ENCODE peak calls at places on chromosomes 13 and 19, in six cellular contexts. One of them, this sample, is unnamed.

GRCh38 chr19:46413262-46414031 is at the start of gene CCDC8:
- DNase-seq in IMR-90: peak
- DNase-seq in uterus: peak
- DNase-seq in stomach: no peak
- DNase-seq in spleen: no peak
- DNase-seq in fibroblast of lung: peak
- DNase-seq in this sample: peak

GRCh38 chr13:110352735-110353134 is 45.7 kb downstream of the COL4A2 start:
- DNase-seq in uterus: no peak
- DNase-seq in fibroblast of lung: no peak
- DNase-seq in IMR-90: no peak
- DNase-seq in stomach: no peak
- DNase-seq in spleen: no peak
- DNase-seq in this sample: no peak

GRCh38 chr13:95035311-95036109 is 265.7 kb downstream of the ABCC4 start:
- DNase-seq in spleen: no peak
- DNase-seq in IMR-90: no peak
- DNase-seq in stomach: no peak
- DNase-seq in uterus: no peak
- DNase-seq in fibroblast of lung: no peak
- DNase-seq in this sample: no peak

GRCh38 chr13:31072041-31072440 is 89.7 kb downstream of the HSPH1 start:
- DNase-seq in spleen: no peak
- DNase-seq in fibroblast of lung: peak
- DNase-seq in uterus: no peak
- DNase-seq in IMR-90: peak
- DNase-seq in stomach: no peak
- DNase-seq in this sample: no peak

GRCh38 chr13:98405107-98405571 is 171.8 kb downstream of the STK24 start:
- DNase-seq in IMR-90: no peak
- DNase-seq in spleen: no peak
- DNase-seq in fibroblast of lung: peak
- DNase-seq in uterus: no peak
- DNase-seq in stomach: no peak
- DNase-seq in this sample: no peak

GRCh38 chr13:20190481-20191310 is 2.0 kb downstream of the GJB2 start:
- DNase-seq in stomach: no peak
- DNase-seq in fibroblast of lung: peak
- DNase-seq in IMR-90: peak
- DNase-seq in uterus: no peak
- DNase-seq in spleen: no peak
- DNase-seq in this sample: peak

GRCh38 chr19:54158812-54159351 is 639 bp downstream of the LENG1 start:
- DNase-seq in stomach: no peak
- DNase-seq in spleen: no peak
- DNase-seq in IMR-90: peak
- DNase-seq in fibroblast of lung: no peak
- DNase-seq in uterus: no peak
- DNase-seq in this sample: no peak

GRCh38 chr19:56341948-56342347 is 27.3 kb upstream of the ZSCAN5A start:
- DNase-seq in uterus: no peak
- DNase-seq in stomach: no peak
- DNase-seq in spleen: no peak
- DNase-seq in fibroblast of lung: no peak
- DNase-seq in IMR-90: no peak
- DNase-seq in this sample: no peak

GRCh38 chr13:93932901-93933300 is 546.6 kb downstream of the DCT start:
- DNase-seq in IMR-90: no peak
- DNase-seq in spleen: no peak
- DNase-seq in stomach: no peak
- DNase-seq in uterus: no peak
- DNase-seq in fibroblast of lung: peak
- DNase-seq in this sample: no peak

GRCh38 chr13:20588529-20589110 is 21.7 kb downstream of the IFT88 start:
- DNase-seq in fibroblast of lung: no peak
- DNase-seq in uterus: no peak
- DNase-seq in stomach: no peak
- DNase-seq in spleen: no peak
- DNase-seq in IMR-90: no peak
- DNase-seq in this sample: no peak

GRCh38 chr13:24995225-24995804 is 100.6 kb upstream of the PABPC3 start:
- DNase-seq in stomach: peak
- DNase-seq in spleen: no peak
- DNase-seq in fibroblast of lung: peak
- DNase-seq in uterus: peak
- DNase-seq in IMR-90: peak
- DNase-seq in this sample: peak

GRCh38 chr19:46746281-46746965 is at the start of gene STRN4:
- DNase-seq in stomach: peak
- DNase-seq in IMR-90: no peak
- DNase-seq in spleen: peak
- DNase-seq in fibroblast of lung: peak
- DNase-seq in uterus: no peak
- DNase-seq in this sample: peak

GRCh38 chr13:63110431-63110830 is 1694.8 kb upstream of the PCDH20 start:
- DNase-seq in stomach: no peak
- DNase-seq in spleen: no peak
- DNase-seq in uterus: no peak
- DNase-seq in fibroblast of lung: peak
- DNase-seq in IMR-90: peak
- DNase-seq in this sample: no peak

GRCh38 chr13:102299366-102299765 is 102.5 kb downstream of the FGF14 start:
- DNase-seq in stomach: no peak
- DNase-seq in spleen: no peak
- DNase-seq in IMR-90: no peak
- DNase-seq in uterus: no peak
- DNase-seq in fibroblast of lung: no peak
- DNase-seq in this sample: no peak

GRCh38 chr13:40181203-40181845 is 485.1 kb downstream of the FOXO1 start:
- DNase-seq in spleen: no peak
- DNase-seq in IMR-90: peak
- DNase-seq in stomach: no peak
- DNase-seq in uterus: no peak
- DNase-seq in fibroblast of lung: peak
- DNase-seq in this sample: peak

GRCh38 chr19:6423499-6424189 is 967 bp downstream of the KHSRP start:
- DNase-seq in IMR-90: peak
- DNase-seq in stomach: no peak
- DNase-seq in spleen: peak
- DNase-seq in uterus: peak
- DNase-seq in fibroblast of lung: peak
- DNase-seq in this sample: peak

GRCh38 chr19:16288544-16288943 is 36.1 kb upstream of the KLF2 start:
- DNase-seq in uterus: no peak
- DNase-seq in fibroblast of lung: peak
- DNase-seq in spleen: no peak
- DNase-seq in IMR-90: peak
- DNase-seq in stomach: no peak
- DNase-seq in this sample: no peak

GRCh38 chr13:29684441-29684840 is 89.0 kb upstream of the SLC7A1 start:
- DNase-seq in fibroblast of lung: peak
- DNase-seq in stomach: no peak
- DNase-seq in spleen: no peak
- DNase-seq in IMR-90: peak
- DNase-seq in uterus: no peak
- DNase-seq in this sample: peak

GRCh38 chr19:16457954-16458331 is 13.8 kb downstream of the EPS15L1 start:
- DNase-seq in IMR-90: no peak
- DNase-seq in fibroblast of lung: no peak
- DNase-seq in uterus: no peak
- DNase-seq in spleen: no peak
- DNase-seq in stomach: no peak
- DNase-seq in this sample: no peak

GRCh38 chr19:51531349-51532315 is at the start of gene SIGLEC6:
- DNase-seq in IMR-90: no peak
- DNase-seq in fibroblast of lung: no peak
- DNase-seq in uterus: no peak
- DNase-seq in stomach: peak
- DNase-seq in spleen: peak
- DNase-seq in this sample: no peak

GRCh38 chr13:40485611-40486517 is 180.6 kb downstream of the FOXO1 start:
- DNase-seq in fibroblast of lung: no peak
- DNase-seq in uterus: no peak
- DNase-seq in IMR-90: no peak
- DNase-seq in stomach: no peak
- DNase-seq in spleen: no peak
- DNase-seq in this sample: no peak

GRCh38 chr13:113585828-113586355 is 1.3 kb downstream of the TFDP1 start:
- DNase-seq in fibroblast of lung: no peak
- DNase-seq in IMR-90: no peak
- DNase-seq in uterus: no peak
- DNase-seq in spleen: peak
- DNase-seq in stomach: peak
- DNase-seq in this sample: no peak

GRCh38 chr19:32172761-32173160 is 172.6 kb upstream of the ZNF507 start:
- DNase-seq in stomach: no peak
- DNase-seq in fibroblast of lung: no peak
- DNase-seq in spleen: no peak
- DNase-seq in uterus: no peak
- DNase-seq in IMR-90: no peak
- DNase-seq in this sample: no peak

GRCh38 chr19:55206664-55207500 is 2.4 kb downstream of the PTPRH start:
- DNase-seq in uterus: peak
- DNase-seq in stomach: peak
- DNase-seq in fibroblast of lung: peak
- DNase-seq in IMR-90: peak
- DNase-seq in spleen: peak
- DNase-seq in this sample: peak

GRCh38 chr19:57583104-57583520 is 833 bp upstream of the ZIK1 start:
- DNase-seq in IMR-90: no peak
- DNase-seq in fibroblast of lung: no peak
- DNase-seq in stomach: no peak
- DNase-seq in spleen: no peak
- DNase-seq in uterus: no peak
- DNase-seq in this sample: no peak
- H3K4me3 ChIP-seq in IMR-90: no peak
- H3K4me3 ChIP-seq in fibroblast of lung: peak
- H3K4me3 ChIP-seq in stomach: peak
- H3K4me3 ChIP-seq in spleen: peak
- H3K4me3 ChIP-seq in uterus: no peak
- H3K4me3 ChIP-seq in this sample: peak

GRCh38 chr13:33069365-33069764 is 53.1 kb downstream of the KL start:
- DNase-seq in uterus: no peak
- DNase-seq in IMR-90: no peak
- DNase-seq in spleen: no peak
- DNase-seq in stomach: no peak
- DNase-seq in fibroblast of lung: no peak
- DNase-seq in this sample: peak
- TF ChIP-seq CTCF in uterus: no peak
- TF ChIP-seq CTCF in IMR-90: peak
- TF ChIP-seq CTCF in spleen: no peak
- TF ChIP-seq CTCF in stomach: no peak
- TF ChIP-seq CTCF in fibroblast of lung: no peak
- TF ChIP-seq CTCF in this sample: no peak

DNA sequence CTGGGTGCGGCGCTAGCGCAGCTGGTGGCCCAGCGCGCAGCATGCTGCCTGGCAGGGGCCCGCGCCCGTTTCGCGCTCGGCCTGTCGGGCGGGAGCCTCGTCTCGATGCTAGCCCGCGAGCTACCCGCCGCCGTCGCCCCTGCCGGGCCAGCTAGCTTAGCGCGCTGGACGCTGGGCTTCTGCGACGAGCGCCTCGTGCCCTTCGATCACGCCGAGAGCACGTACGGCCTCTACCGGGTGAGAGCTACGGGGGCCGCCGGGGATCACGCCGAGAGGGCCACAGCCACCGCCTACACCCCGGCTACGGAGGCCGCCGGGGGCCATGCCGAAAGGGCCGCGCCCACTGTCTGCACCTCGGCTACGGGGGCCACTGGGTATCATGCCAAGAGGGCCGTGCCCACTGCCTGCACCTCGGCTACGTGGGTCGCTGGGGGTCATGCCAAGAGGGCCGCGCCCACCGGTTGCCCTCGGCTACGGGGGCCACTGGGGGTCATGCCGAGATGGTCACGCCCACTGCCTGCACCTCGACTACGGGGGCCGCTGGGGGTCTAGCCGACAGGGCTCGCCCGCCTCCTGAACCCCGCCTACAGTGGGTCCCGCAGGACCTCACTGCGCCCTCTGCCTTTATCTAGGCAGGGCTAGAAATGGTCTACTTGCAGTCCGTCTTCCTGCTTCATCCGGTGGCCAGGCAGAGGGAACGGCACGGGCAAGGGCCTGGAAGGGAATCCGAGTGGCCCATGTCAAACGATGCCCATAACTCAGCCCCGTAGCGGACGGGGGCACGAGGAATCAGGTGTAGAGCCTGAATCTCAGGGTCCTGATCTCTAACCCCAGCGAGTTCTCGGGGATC is 500 bp downstream of the PGLS start:
- DNase-seq in spleen: peak
- DNase-seq in IMR-90: peak
- DNase-seq in uterus: peak
- DNase-seq in stomach: peak
- DNase-seq in fibroblast of lung: peak
- DNase-seq in this sample: peak
- H3K4me3 ChIP-seq in spleen: peak
- H3K4me3 ChIP-seq in IMR-90: peak
- H3K4me3 ChIP-seq in uterus: peak
- H3K4me3 ChIP-seq in stomach: peak
- H3K4me3 ChIP-seq in fibroblast of lung: peak
- H3K4me3 ChIP-seq in this sample: peak

GRCh38 chr19:10768936-10769335 is 51.1 kb downstream of the DNM2 start:
- DNase-seq in IMR-90: no peak
- DNase-seq in uterus: no peak
- DNase-seq in fibroblast of lung: no peak
- DNase-seq in stomach: no peak
- DNase-seq in spleen: no peak
- DNase-seq in this sample: no peak

GRCh38 chr19:10766681-10767201 is 48.9 kb downstream of the DNM2 start:
- DNase-seq in IMR-90: peak
- DNase-seq in spleen: no peak
- DNase-seq in stomach: peak
- DNase-seq in uterus: no peak
- DNase-seq in fibroblast of lung: peak
- DNase-seq in this sample: no peak

GRCh38 chr19:10768369-10768768 is 50.5 kb downstream of the DNM2 start:
- DNase-seq in stomach: no peak
- DNase-seq in spleen: no peak
- DNase-seq in uterus: no peak
- DNase-seq in fibroblast of lung: no peak
- DNase-seq in IMR-90: no peak
- DNase-seq in this sample: no peak

GRCh38 chr19:10767726-10768125 is 49.8 kb downstream of the DNM2 start:
- DNase-seq in stomach: no peak
- DNase-seq in spleen: no peak
- DNase-seq in uterus: no peak
- DNase-seq in fibroblast of lung: no peak
- DNase-seq in IMR-90: no peak
- DNase-seq in this sample: no peak

GRCh38 chr19:10769533-10770491 is 51.9 kb downstream of the DNM2 start:
- DNase-seq in spleen: no peak
- DNase-seq in fibroblast of lung: no peak
- DNase-seq in IMR-90: peak
- DNase-seq in uterus: peak
- DNase-seq in stomach: peak
- DNase-seq in this sample: peak
- TF ChIP-seq CTCF in spleen: no peak
- TF ChIP-seq CTCF in fibroblast of lung: peak
- TF ChIP-seq CTCF in IMR-90: peak
- TF ChIP-seq CTCF in uterus: no peak
- TF ChIP-seq CTCF in stomach: no peak
- TF ChIP-seq CTCF in this sample: no peak

This sample was measured in epithelial cell of esophagus.